ENCODE peak calls at places on chromosomes 12 and 14, in seven cellular contexts. One of them, this sample, is unnamed.
A peak's percentile ranks its signal among the peaks of the same experiment; 100 is the strongest.

GRCh38 chr12:84912191-84913142 is at the start of gene SLC6A15:
- DNase-seq in A549: peak; percentile 53
- DNase-seq in endothelial cell: peak; percentile 80
- DNase-seq in HEK293T: peak; percentile 82
- DNase-seq in hypothalamus: peak; percentile 67
- DNase-seq in NCI-H69: peak; percentile 96
- DNase-seq in GM12891: peak; percentile 6
- DNase-seq in this sample: no peak

GRCh38 chr14:51069065-51069464 is 25.8 kb downstream of the TRIM9 start:
- DNase-seq in hypothalamus: no peak
- DNase-seq in GM12891: no peak
- DNase-seq in HEK293T: no peak
- DNase-seq in NCI-H69: no peak
- DNase-seq in A549: no peak
- DNase-seq in endothelial cell: no peak
- DNase-seq in this sample: no peak

GRCh38 chr12:121791671-121792496 is 1.6 kb downstream of the RHOF start:
- DNase-seq in hypothalamus: no peak
- DNase-seq in endothelial cell: no peak
- DNase-seq in GM12891: no peak
- DNase-seq in NCI-H69: no peak
- DNase-seq in A549: no peak
- DNase-seq in HEK293T: no peak
- DNase-seq in this sample: no peak

GRCh38 chr14:71692496-71692895 is 239.7 kb upstream of the RGS6 start:
- DNase-seq in NCI-H69: peak; percentile 56
- DNase-seq in GM12891: no peak
- DNase-seq in hypothalamus: peak; percentile 15
- DNase-seq in A549: no peak
- DNase-seq in endothelial cell: no peak
- DNase-seq in HEK293T: no peak
- DNase-seq in this sample: no peak

GRCh38 chr12:24991209-24992049 is 42.5 kb upstream of the BCAT1 start:
- DNase-seq in hypothalamus: no peak
- DNase-seq in GM12891: no peak
- DNase-seq in HEK293T: peak; percentile 39
- DNase-seq in A549: peak; percentile 44
- DNase-seq in endothelial cell: no peak
- DNase-seq in NCI-H69: peak; percentile 77
- DNase-seq in this sample: peak; percentile 13

GRCh38 chr14:95941897-95942296 is 65.3 kb downstream of the TUNAR start:
- DNase-seq in hypothalamus: no peak
- DNase-seq in A549: no peak
- DNase-seq in GM12891: no peak
- DNase-seq in endothelial cell: no peak
- DNase-seq in NCI-H69: no peak
- DNase-seq in HEK293T: no peak
- DNase-seq in this sample: no peak

GRCh38 chr14:35878272-35879140 is 52.4 kb downstream of the BRMS1L start:
- DNase-seq in A549: peak; percentile 41
- DNase-seq in endothelial cell: no peak
- DNase-seq in hypothalamus: no peak
- DNase-seq in HEK293T: no peak
- DNase-seq in NCI-H69: peak; percentile 76
- DNase-seq in GM12891: no peak
- DNase-seq in this sample: no peak

GRCh38 chr14:33401326-33401725 is 462.6 kb downstream of the NPAS3 start:
- DNase-seq in A549: no peak
- DNase-seq in GM12891: no peak
- DNase-seq in endothelial cell: no peak
- DNase-seq in HEK293T: no peak
- DNase-seq in NCI-H69: no peak
- DNase-seq in hypothalamus: no peak
- DNase-seq in this sample: no peak

GRCh38 chr12:50506753-50507473 is 2.1 kb downstream of the DIP2B start:
- DNase-seq in hypothalamus: no peak
- DNase-seq in HEK293T: no peak
- DNase-seq in endothelial cell: no peak
- DNase-seq in NCI-H69: no peak
- DNase-seq in GM12891: no peak
- DNase-seq in A549: no peak
- DNase-seq in this sample: no peak

GRCh38 chr14:90495357-90496276 is 98.8 kb downstream of the CALM1 start:
- DNase-seq in A549: peak; percentile 67
- DNase-seq in NCI-H69: peak; percentile 62
- DNase-seq in GM12891: peak; percentile 64
- DNase-seq in HEK293T: peak; percentile 66
- DNase-seq in endothelial cell: peak; percentile 70
- DNase-seq in hypothalamus: no peak
- DNase-seq in this sample: peak; percentile 70

GRCh38 chr14:92677087-92677668 is 71.2 kb downstream of the LGMN start:
- DNase-seq in A549: no peak
- DNase-seq in NCI-H69: no peak
- DNase-seq in GM12891: peak; percentile 78
- DNase-seq in hypothalamus: no peak
- DNase-seq in HEK293T: no peak
- DNase-seq in endothelial cell: no peak
- DNase-seq in this sample: no peak

GRCh38 chr12:94660436-94660835 is 10.1 kb upstream of the TMCC3 start:
- DNase-seq in HEK293T: no peak
- DNase-seq in NCI-H69: no peak
- DNase-seq in A549: no peak
- DNase-seq in GM12891: no peak
- DNase-seq in endothelial cell: no peak
- DNase-seq in hypothalamus: no peak
- DNase-seq in this sample: no peak

GRCh38 chr14:89936654-89937185 is 17.8 kb downstream of the EFCAB11 start:
- DNase-seq in HEK293T: no peak
- DNase-seq in endothelial cell: no peak
- DNase-seq in hypothalamus: no peak
- DNase-seq in GM12891: no peak
- DNase-seq in NCI-H69: peak; percentile 62
- DNase-seq in A549: no peak
- DNase-seq in this sample: no peak

GRCh38 chr12:6963741-6964446 is 6.6 kb downstream of the PHB2 start:
- DNase-seq in A549: no peak
- DNase-seq in NCI-H69: peak; percentile 84
- DNase-seq in endothelial cell: no peak
- DNase-seq in hypothalamus: no peak
- DNase-seq in GM12891: no peak
- DNase-seq in HEK293T: no peak
- DNase-seq in this sample: no peak

GRCh38 chr12:68510394-68510793 is 100.3 kb upstream of the RAP1B start:
- DNase-seq in A549: no peak
- DNase-seq in hypothalamus: no peak
- DNase-seq in HEK293T: no peak
- DNase-seq in GM12891: no peak
- DNase-seq in NCI-H69: no peak
- DNase-seq in endothelial cell: no peak
- DNase-seq in this sample: no peak

GRCh38 chr12:32708926-32709325 is 29.8 kb downstream of the DNM1L start:
- DNase-seq in HEK293T: no peak
- DNase-seq in NCI-H69: no peak
- DNase-seq in GM12891: no peak
- DNase-seq in endothelial cell: no peak
- DNase-seq in hypothalamus: no peak
- DNase-seq in A549: no peak
- DNase-seq in this sample: no peak

GRCh38 chr12:69094606-69095216 is 144.7 kb upstream of the CPSF6 start:
- DNase-seq in endothelial cell: no peak
- DNase-seq in HEK293T: no peak
- DNase-seq in A549: no peak
- DNase-seq in GM12891: no peak
- DNase-seq in NCI-H69: no peak
- DNase-seq in hypothalamus: no peak
- DNase-seq in this sample: no peak

GRCh38 chr12:70645494-70646317 is 8.5 kb upstream of the PTPRB start:
- DNase-seq in NCI-H69: peak; percentile 4
- DNase-seq in hypothalamus: no peak
- DNase-seq in GM12891: no peak
- DNase-seq in endothelial cell: peak; percentile 28
- DNase-seq in A549: peak; percentile 60
- DNase-seq in HEK293T: no peak
- DNase-seq in this sample: no peak

GRCh38 chr12:42468341-42468821 is 121.2 kb downstream of the PRICKLE1 start:
- DNase-seq in hypothalamus: no peak
- DNase-seq in NCI-H69: no peak
- DNase-seq in endothelial cell: no peak
- DNase-seq in HEK293T: no peak
- DNase-seq in GM12891: no peak
- DNase-seq in A549: no peak
- DNase-seq in this sample: no peak

GRCh38 chr12:93440043-93440835 is 1.5 kb downstream of the UBE2N start:
- DNase-seq in NCI-H69: no peak
- DNase-seq in GM12891: no peak
- DNase-seq in endothelial cell: no peak
- DNase-seq in HEK293T: no peak
- DNase-seq in A549: no peak
- DNase-seq in hypothalamus: no peak
- DNase-seq in this sample: no peak

GRCh38 chr14:90581745-90582144 is 184.9 kb downstream of the CALM1 start:
- DNase-seq in GM12891: no peak
- DNase-seq in endothelial cell: no peak
- DNase-seq in hypothalamus: no peak
- DNase-seq in NCI-H69: no peak
- DNase-seq in A549: no peak
- DNase-seq in HEK293T: no peak
- DNase-seq in this sample: no peak

GRCh38 chr14:100648474-100649172 is 61.4 kb upstream of the BEGAIN start:
- DNase-seq in GM12891: no peak
- DNase-seq in hypothalamus: no peak
- DNase-seq in NCI-H69: no peak
- DNase-seq in endothelial cell: no peak
- DNase-seq in A549: no peak
- DNase-seq in HEK293T: no peak
- DNase-seq in this sample: no peak

GRCh38 chr12:89353823-89354629 is 1.7 kb upstream of the DUSP6 start:
- DNase-seq in endothelial cell: peak; percentile 81
- DNase-seq in HEK293T: peak; percentile 42
- DNase-seq in A549: peak; percentile 75
- DNase-seq in hypothalamus: peak; percentile 31
- DNase-seq in NCI-H69: peak; percentile 89
- DNase-seq in GM12891: peak; percentile 39
- DNase-seq in this sample: peak; percentile 62

GRCh38 chr12:56616244-56616643 is 13.9 kb downstream of the BAZ2A start:
- DNase-seq in hypothalamus: no peak
- DNase-seq in NCI-H69: no peak
- DNase-seq in A549: no peak
- DNase-seq in GM12891: no peak
- DNase-seq in HEK293T: no peak
- DNase-seq in endothelial cell: no peak
- DNase-seq in this sample: no peak

GRCh38 chr12:9372202-9372601 is 164.0 kb upstream of the PZP start:
- DNase-seq in A549: no peak
- DNase-seq in endothelial cell: no peak
- DNase-seq in NCI-H69: peak; percentile 37
- DNase-seq in hypothalamus: no peak
- DNase-seq in GM12891: no peak
- DNase-seq in HEK293T: no peak
- DNase-seq in this sample: no peak

GRCh38 chr14:35858521-35859209 is 32.5 kb downstream of the BRMS1L start:
- DNase-seq in hypothalamus: no peak
- DNase-seq in A549: no peak
- DNase-seq in GM12891: no peak
- DNase-seq in HEK293T: no peak
- DNase-seq in endothelial cell: no peak
- DNase-seq in NCI-H69: no peak
- DNase-seq in this sample: no peak

GRCh38 chr14:32542507-32542906 is 213.4 kb downstream of the AKAP6 start:
- DNase-seq in NCI-H69: no peak
- DNase-seq in GM12891: no peak
- DNase-seq in endothelial cell: no peak
- DNase-seq in A549: no peak
- DNase-seq in HEK293T: no peak
- DNase-seq in hypothalamus: no peak
- DNase-seq in this sample: no peak

GRCh38 chr12:3341594-3341993 is 149.4 kb upstream of the PRMT8 start:
- DNase-seq in A549: no peak
- DNase-seq in GM12891: no peak
- DNase-seq in NCI-H69: no peak
- DNase-seq in hypothalamus: no peak
- DNase-seq in endothelial cell: no peak
- DNase-seq in HEK293T: no peak
- DNase-seq in this sample: no peak

This sample was measured in 8988T.